ENCODE peak calls at places on chromosomes 11 and 22, in four cellular contexts. I is left lobe of liver, W is fibroblast of the aortic adventitia, F is colonic mucosa. G is an unnamed sample.

GRCh38 chr11:3815882-3816281 is 7.5 kb downstream of the PGAP2 start:
- DNase-seq in W (no peak), I (no peak), F (no peak), G (no peak)

GRCh38 chr11:41115066-41115465 is 344.4 kb downstream of the LRRC4C start:
- DNase-seq in F (no peak), W (no peak), I (no peak), G (no peak)

GRCh38 chr11:101128571-101129202 is 926 bp downstream of the PGR start:
- DNase-seq in W (no peak), I (no peak), F (no peak), G (no peak)

GRCh38 chr11:62611705-62612365 is 740 bp downstream of the EML3 start:
- DNase-seq in I (no peak), W (peak), F (peak), G (peak)

GRCh38 chr22:18000441-18001039 is 23.8 kb downstream of the MICAL3 start:
- DNase-seq in W (peak), F (peak), I (no peak), G (no peak)

GRCh38 chr22:28123989-28124766 is 205.1 kb upstream of the PITPNB start:
- DNase-seq in F (no peak), I (no peak), W (no peak), G (no peak)

GRCh38 chr11:90434858-90435257 is 212.0 kb upstream of the CHORDC1 start:
- DNase-seq in I (peak), W (no peak), F (no peak), G (no peak)

GRCh38 chr22:48779211-48779643 is 1048.4 kb downstream of the BRD1 start:
- DNase-seq in F (no peak), I (no peak), W (no peak), G (no peak)

GRCh38 chr11:96314326-96315050 is 28.5 kb downstream of the MAML2 start:
- DNase-seq in F (peak), I (no peak), W (peak), G (no peak)

GRCh38 chr22:39675907-39676306 is 105.4 kb downstream of the CACNA1I start:
- DNase-seq in I (no peak), F (no peak), W (no peak), G (no peak)

GRCh38 chr11:6920702-6921101 is at the start of gene OR2D3:
- DNase-seq in F (no peak), I (no peak), W (no peak), G (no peak)

GRCh38 chr11:84720706-84721402 is 906.3 kb downstream of the DLG2 start:
- DNase-seq in F (peak), I (no peak), W (no peak), G (peak)

GRCh38 chr11:72985645-72986044 is 156.5 kb downstream of the FCHSD2 start:
- DNase-seq in W (no peak), F (no peak), I (no peak), G (peak)

GRCh38 chr11:115660072-115660805 is 156.0 kb upstream of the CADM1 start:
- DNase-seq in F (no peak), I (no peak), W (no peak), G (no peak)

GRCh38 chr11:128235446-128235845 is 351.9 kb downstream of the ETS1 start:
- DNase-seq in F (no peak), W (peak), I (no peak), G (no peak)

GRCh38 chr22:38205261-38206128 is 3.7 kb downstream of the MAFF start:
- DNase-seq in W (peak), F (peak), I (no peak), G (peak)

GRCh38 chr11:96257972-96258951 is 84.7 kb downstream of the MAML2 start:
- DNase-seq in I (no peak), W (no peak), F (no peak), G (peak)

GRCh38 chr11:118609380-118610219 is 2.2 kb downstream of the PHLDB1 start:
- DNase-seq in I (no peak), W (peak), F (no peak), G (no peak)

GRCh38 chr11:100536979-100537378 is 150.1 kb upstream of the ARHGAP42 start:
- DNase-seq in F (no peak), W (no peak), I (no peak), G (no peak)

GRCh38 chr11:18523079-18523478 is 3.7 kb downstream of the TSG101 start:
- DNase-seq in F (no peak), I (no peak), W (no peak), G (no peak)

GRCh38 chr22:50317674-50318073 is 9.1 kb downstream of the DENND6B start:
- DNase-seq in F (no peak), W (no peak), I (no peak), G (no peak)

GRCh38 chr22:19086417-19086816 is 35.8 kb downstream of the DGCR2 start:
- DNase-seq in F (no peak), W (no peak), I (peak), G (no peak)

GRCh38 chr11:2766166-2766565 is 66.4 kb upstream of the KCNQ1OT1 start:
- DNase-seq in F (no peak), W (no peak), I (peak), G (no peak)

GRCh38 chr11:69902337-69902736 is 83.1 kb upstream of the FGF3 start:
- DNase-seq in W (no peak), F (no peak), I (no peak), G (no peak)

GRCh38 chr11:119423459-119424254 is 685 bp upstream of the THY1 start:
- DNase-seq in F (no peak), I (no peak), W (no peak), G (no peak)

GRCh38 chr11:13955971-13956421 is 6.5 kb upstream of the SPON1 start:
- DNase-seq in I (peak), F (peak), W (peak), G (peak)

GRCh38 chr11:12686246-12687060 is 12.2 kb downstream of the TEAD1 start:
- DNase-seq in I (no peak), W (no peak), F (no peak), G (no peak)

GRCh38 chr22:27801197-27801615 is 350 bp downstream of the MN1 start:
- DNase-seq in F (no peak), I (no peak), W (no peak), G (peak)

GRCh38 chr22:37454857-37455686 is 27.8 kb upstream of the ELFN2 start:
- DNase-seq in W (peak), I (peak), F (no peak), G (peak)

GRCh38 chr22:36913431-36914382 is at the start of gene CSF2RB:
- DNase-seq in F (peak), I (no peak), W (no peak), G (no peak)

GRCh38 chr11:122202161-122202950 is 86.3 kb upstream of the BLID start:
- DNase-seq in I (no peak), F (peak), W (peak), G (peak)

GRCh38 chr11:1817511-1817910 is 17.3 kb upstream of the SYT8 start:
- DNase-seq in I (no peak), F (no peak), W (no peak), G (no peak)

GRCh38 chr11:114762437-114762836 is 84.1 kb downstream of the NXPE2 start:
- DNase-seq in W (peak), F (peak), I (peak), G (peak)

GRCh38 chr11:83480251-83480650 is 194.1 kb upstream of the CCDC90B start:
- DNase-seq in I (no peak), F (no peak), W (no peak), G (no peak)

GRCh38 chr11:64900263-64900678 is 16.7 kb downstream of the ATG2A start:
- DNase-seq in I (no peak), F (no peak), W (no peak), G (peak)

GRCh38 chr11:82842019-82842418 is 58.2 kb downstream of the PRCP start:
- DNase-seq in F (no peak), W (no peak), I (no peak), G (no peak)

G was measured in fibroblast of mammary gland.